ENCODE peak calls at places on chromosome 7, in six cellular contexts. One of them, this sample, is unnamed.

GRCh38 chr7:130544356-130544755 is 52.5 kb downstream of the MEST start:
- DNase-seq in activated T-cell treated with anti-CD3 and anti-CD28 coated beads for 1 hour: no peak
- DNase-seq in activated CD4-positive, alpha-beta T cell treated with anti-CD3 and anti-CD28 coated beads, Interleukin-2, amount 50 U/mL, for 48 hours: no peak
- DNase-seq in ACHN: no peak
- DNase-seq in COR-L47: no peak
- DNase-seq in HTR-8/SVneo: no peak
- DNase-seq in this sample: no peak

GRCh38 chr7:43879477-43879876 is 10.2 kb upstream of the MRPS24 start:
- DNase-seq in activated CD4-positive, alpha-beta T cell treated with anti-CD3 and anti-CD28 coated beads, Interleukin-2, amount 50 U/mL, for 48 hours: no peak
- DNase-seq in HTR-8/SVneo: no peak
- DNase-seq in ACHN: peak
- DNase-seq in COR-L47: no peak
- DNase-seq in activated T-cell treated with anti-CD3 and anti-CD28 coated beads for 1 hour: no peak
- DNase-seq in this sample: peak

GRCh38 chr7:17027143-17027802 is 145.5 kb upstream of the AGR3 start:
- DNase-seq in HTR-8/SVneo: no peak
- DNase-seq in ACHN: no peak
- DNase-seq in activated T-cell treated with anti-CD3 and anti-CD28 coated beads for 1 hour: no peak
- DNase-seq in COR-L47: no peak
- DNase-seq in activated CD4-positive, alpha-beta T cell treated with anti-CD3 and anti-CD28 coated beads, Interleukin-2, amount 50 U/mL, for 48 hours: no peak
- DNase-seq in this sample: no peak

GRCh38 chr7:100897111-100897608 is 1.5 kb upstream of the ACHE start:
- DNase-seq in COR-L47: no peak
- DNase-seq in HTR-8/SVneo: no peak
- DNase-seq in activated T-cell treated with anti-CD3 and anti-CD28 coated beads for 1 hour: peak
- DNase-seq in ACHN: peak
- DNase-seq in activated CD4-positive, alpha-beta T cell treated with anti-CD3 and anti-CD28 coated beads, Interleukin-2, amount 50 U/mL, for 48 hours: peak
- DNase-seq in this sample: peak

GRCh38 chr7:591856-592628 is 72.4 kb upstream of the PDGFA start:
- DNase-seq in ACHN: no peak
- DNase-seq in HTR-8/SVneo: no peak
- DNase-seq in activated CD4-positive, alpha-beta T cell treated with anti-CD3 and anti-CD28 coated beads, Interleukin-2, amount 50 U/mL, for 48 hours: no peak
- DNase-seq in activated T-cell treated with anti-CD3 and anti-CD28 coated beads for 1 hour: no peak
- DNase-seq in COR-L47: no peak
- DNase-seq in this sample: no peak

GRCh38 chr7:70426249-70426880 is 705.6 kb upstream of the GALNT17 start:
- DNase-seq in activated CD4-positive, alpha-beta T cell treated with anti-CD3 and anti-CD28 coated beads, Interleukin-2, amount 50 U/mL, for 48 hours: no peak
- DNase-seq in HTR-8/SVneo: no peak
- DNase-seq in activated T-cell treated with anti-CD3 and anti-CD28 coated beads for 1 hour: no peak
- DNase-seq in ACHN: no peak
- DNase-seq in COR-L47: no peak
- DNase-seq in this sample: no peak

GRCh38 chr7:88686468-88687229 is 72.9 kb upstream of the ZNF804B start:
- DNase-seq in ACHN: no peak
- DNase-seq in activated T-cell treated with anti-CD3 and anti-CD28 coated beads for 1 hour: no peak
- DNase-seq in activated CD4-positive, alpha-beta T cell treated with anti-CD3 and anti-CD28 coated beads, Interleukin-2, amount 50 U/mL, for 48 hours: no peak
- DNase-seq in COR-L47: no peak
- DNase-seq in HTR-8/SVneo: no peak
- DNase-seq in this sample: no peak

GRCh38 chr7:143181349-143181748 is 1.9 kb upstream of the TAS2R39 start:
- DNase-seq in COR-L47: no peak
- DNase-seq in HTR-8/SVneo: no peak
- DNase-seq in activated T-cell treated with anti-CD3 and anti-CD28 coated beads for 1 hour: no peak
- DNase-seq in activated CD4-positive, alpha-beta T cell treated with anti-CD3 and anti-CD28 coated beads, Interleukin-2, amount 50 U/mL, for 48 hours: no peak
- DNase-seq in ACHN: no peak
- DNase-seq in this sample: no peak

GRCh38 chr7:2518737-2519118 is 846 bp upstream of the LFNG start:
- DNase-seq in COR-L47: no peak
- DNase-seq in ACHN: no peak
- DNase-seq in activated CD4-positive, alpha-beta T cell treated with anti-CD3 and anti-CD28 coated beads, Interleukin-2, amount 50 U/mL, for 48 hours: no peak
- DNase-seq in activated T-cell treated with anti-CD3 and anti-CD28 coated beads for 1 hour: no peak
- DNase-seq in HTR-8/SVneo: no peak
- DNase-seq in this sample: no peak

This sample was measured in H54.